ENCODE peak calls at places on chromosome 15, in five cellular contexts. One of them, this sample, is unnamed.
A peak's percentile ranks its signal among the peaks of the same experiment; 100 is the strongest.

GRCh38 chr15:71279757-71280141 is 164.5 kb downstream of the THSD4 start:
- DNase-seq in uterus: no peak
- DNase-seq in amniotic epithelial cell: no peak
- DNase-seq in activated effector memory CD4-positive, alpha-beta T cell treated with Interleukin-2 at 50 U/mL for 16 hours: no peak
- DNase-seq in WTC11: no peak
- DNase-seq in this sample: no peak

GRCh38 chr15:66098019-66098363 is 155.6 kb downstream of the MEGF11 start:
- DNase-seq in uterus: no peak
- DNase-seq in amniotic epithelial cell: no peak
- DNase-seq in activated effector memory CD4-positive, alpha-beta T cell treated with Interleukin-2 at 50 U/mL for 16 hours: no peak
- DNase-seq in WTC11: no peak
- DNase-seq in this sample: peak; percentile 19

GRCh38 chr15:58559904-58560588 is 128.3 kb downstream of the LIPC start:
- DNase-seq in uterus: no peak
- DNase-seq in amniotic epithelial cell: peak; percentile 62
- DNase-seq in activated effector memory CD4-positive, alpha-beta T cell treated with Interleukin-2 at 50 U/mL for 16 hours: no peak
- DNase-seq in WTC11: no peak
- DNase-seq in this sample: no peak

GRCh38 chr15:29935296-29936020 is 113.2 kb upstream of the TJP1 start:
- DNase-seq in uterus: no peak
- DNase-seq in amniotic epithelial cell: no peak
- DNase-seq in activated effector memory CD4-positive, alpha-beta T cell treated with Interleukin-2 at 50 U/mL for 16 hours: no peak
- DNase-seq in WTC11: peak; percentile 52
- DNase-seq in this sample: no peak

GRCh38 chr15:98854496-98854895 is 153.1 kb downstream of the PGPEP1L start:
- DNase-seq in uterus: no peak
- DNase-seq in amniotic epithelial cell: no peak
- DNase-seq in activated effector memory CD4-positive, alpha-beta T cell treated with Interleukin-2 at 50 U/mL for 16 hours: no peak
- DNase-seq in WTC11: no peak
- DNase-seq in this sample: no peak

GRCh38 chr15:70792171-70792573 is 28.8 kb upstream of the UACA start:
- DNase-seq in uterus: no peak
- DNase-seq in amniotic epithelial cell: peak; percentile 71
- DNase-seq in activated effector memory CD4-positive, alpha-beta T cell treated with Interleukin-2 at 50 U/mL for 16 hours: no peak
- DNase-seq in WTC11: no peak
- DNase-seq in this sample: no peak

GRCh38 chr15:95247068-95247984 is 1016.0 kb downstream of the MCTP2 start:
- DNase-seq in uterus: no peak
- DNase-seq in amniotic epithelial cell: peak; percentile 93
- DNase-seq in activated effector memory CD4-positive, alpha-beta T cell treated with Interleukin-2 at 50 U/mL for 16 hours: no peak
- DNase-seq in WTC11: no peak
- DNase-seq in this sample: no peak

GRCh38 chr15:62752687-62753517 is 289.6 kb upstream of the TPM1 start:
- DNase-seq in uterus: no peak
- DNase-seq in amniotic epithelial cell: no peak
- DNase-seq in activated effector memory CD4-positive, alpha-beta T cell treated with Interleukin-2 at 50 U/mL for 16 hours: no peak
- DNase-seq in WTC11: no peak
- DNase-seq in this sample: no peak

GRCh38 chr15:32994810-32995424 is 199.6 kb downstream of the FMN1 start:
- DNase-seq in uterus: no peak
- DNase-seq in amniotic epithelial cell: peak; percentile 43
- DNase-seq in activated effector memory CD4-positive, alpha-beta T cell treated with Interleukin-2 at 50 U/mL for 16 hours: no peak
- DNase-seq in WTC11: no peak
- DNase-seq in this sample: no peak

GRCh38 chr15:58077427-58077826 is 11.9 kb upstream of the ALDH1A2 start:
- DNase-seq in uterus: no peak
- DNase-seq in amniotic epithelial cell: no peak
- DNase-seq in activated effector memory CD4-positive, alpha-beta T cell treated with Interleukin-2 at 50 U/mL for 16 hours: no peak
- DNase-seq in WTC11: no peak
- DNase-seq in this sample: no peak

GRCh38 chr15:80609111-80609510 is 86.0 kb upstream of the ABHD17C start:
- DNase-seq in uterus: no peak
- DNase-seq in amniotic epithelial cell: no peak
- DNase-seq in activated effector memory CD4-positive, alpha-beta T cell treated with Interleukin-2 at 50 U/mL for 16 hours: no peak
- DNase-seq in WTC11: no peak
- DNase-seq in this sample: no peak

GRCh38 chr15:31857194-31857593 is 173.1 kb upstream of the CHRNA7 start:
- DNase-seq in uterus: no peak
- DNase-seq in amniotic epithelial cell: no peak
- DNase-seq in activated effector memory CD4-positive, alpha-beta T cell treated with Interleukin-2 at 50 U/mL for 16 hours: no peak
- DNase-seq in WTC11: peak; percentile 44
- DNase-seq in this sample: no peak

GRCh38 chr15:92079047-92079446 is 225.5 kb downstream of the SLCO3A1 start:
- DNase-seq in uterus: no peak
- DNase-seq in amniotic epithelial cell: no peak
- DNase-seq in activated effector memory CD4-positive, alpha-beta T cell treated with Interleukin-2 at 50 U/mL for 16 hours: no peak
- DNase-seq in WTC11: peak; percentile 60
- DNase-seq in this sample: no peak

GRCh38 chr15:37037256-37037655 is 63.1 kb downstream of the MEIS2 start:
- DNase-seq in uterus: no peak
- DNase-seq in amniotic epithelial cell: no peak
- DNase-seq in activated effector memory CD4-positive, alpha-beta T cell treated with Interleukin-2 at 50 U/mL for 16 hours: no peak
- DNase-seq in WTC11: no peak
- DNase-seq in this sample: no peak

GRCh38 chr15:100985401-100985800 is 66.2 kb downstream of the LRRK1 start:
- DNase-seq in uterus: no peak
- DNase-seq in amniotic epithelial cell: no peak
- DNase-seq in activated effector memory CD4-positive, alpha-beta T cell treated with Interleukin-2 at 50 U/mL for 16 hours: no peak
- DNase-seq in WTC11: no peak
- DNase-seq in this sample: no peak

GRCh38 chr15:83206971-83207621 is 527 bp downstream of the HDGFL3 start:
- DNase-seq in uterus: peak; percentile 49
- DNase-seq in amniotic epithelial cell: peak; percentile 18
- DNase-seq in activated effector memory CD4-positive, alpha-beta T cell treated with Interleukin-2 at 50 U/mL for 16 hours: no peak
- DNase-seq in WTC11: peak; percentile 57
- DNase-seq in this sample: peak; percentile 71

GRCh38 chr15:82122754-82123400 is 77.1 kb upstream of the MEX3B start:
- DNase-seq in uterus: peak; percentile 65
- DNase-seq in amniotic epithelial cell: peak; percentile 97
- DNase-seq in activated effector memory CD4-positive, alpha-beta T cell treated with Interleukin-2 at 50 U/mL for 16 hours: no peak
- DNase-seq in WTC11: no peak
- DNase-seq in this sample: peak; percentile 74

GRCh38 chr15:60212536-60212935 is 185.2 kb downstream of the ANXA2 start:
- DNase-seq in uterus: no peak
- DNase-seq in amniotic epithelial cell: no peak
- DNase-seq in activated effector memory CD4-positive, alpha-beta T cell treated with Interleukin-2 at 50 U/mL for 16 hours: no peak
- DNase-seq in WTC11: peak; percentile 33
- DNase-seq in this sample: no peak

GRCh38 chr15:74320358-74321247 is 46.8 kb downstream of the CYP11A1 start:
- DNase-seq in uterus: peak; percentile 72
- DNase-seq in amniotic epithelial cell: peak; percentile 29
- DNase-seq in activated effector memory CD4-positive, alpha-beta T cell treated with Interleukin-2 at 50 U/mL for 16 hours: no peak
- DNase-seq in WTC11: peak; percentile 83
- DNase-seq in this sample: no peak

GRCh38 chr15:40244961-40245523 is 6.2 kb downstream of the PAK6 start:
- DNase-seq in uterus: no peak
- DNase-seq in amniotic epithelial cell: no peak
- DNase-seq in activated effector memory CD4-positive, alpha-beta T cell treated with Interleukin-2 at 50 U/mL for 16 hours: no peak
- DNase-seq in WTC11: peak; percentile 19
- DNase-seq in this sample: peak; percentile 40

GRCh38 chr15:101027920-101028319 is 108.8 kb downstream of the LRRK1 start:
- DNase-seq in uterus: peak; percentile 3
- DNase-seq in amniotic epithelial cell: no peak
- DNase-seq in activated effector memory CD4-positive, alpha-beta T cell treated with Interleukin-2 at 50 U/mL for 16 hours: no peak
- DNase-seq in WTC11: peak; percentile 5
- DNase-seq in this sample: peak; percentile 25

GRCh38 chr15:35850284-35850683 is 304.3 kb upstream of the DPH6 start:
- DNase-seq in uterus: no peak
- DNase-seq in amniotic epithelial cell: no peak
- DNase-seq in activated effector memory CD4-positive, alpha-beta T cell treated with Interleukin-2 at 50 U/mL for 16 hours: no peak
- DNase-seq in WTC11: no peak
- DNase-seq in this sample: no peak

GRCh38 chr15:57376695-57377477 is 581 bp downstream of the CGNL1 start:
- DNase-seq in uterus: peak; percentile 57
- DNase-seq in amniotic epithelial cell: no peak
- DNase-seq in activated effector memory CD4-positive, alpha-beta T cell treated with Interleukin-2 at 50 U/mL for 16 hours: no peak
- DNase-seq in WTC11: peak; percentile 58
- DNase-seq in this sample: peak; percentile 63

GRCh38 chr15:43376017-43376705 is 5.3 kb downstream of the TUBGCP4 start:
- DNase-seq in uterus: no peak
- DNase-seq in amniotic epithelial cell: peak; percentile 31
- DNase-seq in activated effector memory CD4-positive, alpha-beta T cell treated with Interleukin-2 at 50 U/mL for 16 hours: no peak
- DNase-seq in WTC11: peak; percentile 39
- DNase-seq in this sample: no peak

GRCh38 chr15:39213385-39213840 is 367.5 kb upstream of the THBS1 start:
- DNase-seq in uterus: peak; percentile 25
- DNase-seq in amniotic epithelial cell: peak; percentile 83
- DNase-seq in activated effector memory CD4-positive, alpha-beta T cell treated with Interleukin-2 at 50 U/mL for 16 hours: no peak
- DNase-seq in WTC11: peak; percentile 89
- DNase-seq in this sample: peak; percentile 66

GRCh38 chr15:66838671-66839239 is 136.7 kb downstream of the SMAD6 start:
- DNase-seq in uterus: no peak
- DNase-seq in amniotic epithelial cell: peak; percentile 57
- DNase-seq in activated effector memory CD4-positive, alpha-beta T cell treated with Interleukin-2 at 50 U/mL for 16 hours: no peak
- DNase-seq in WTC11: no peak
- DNase-seq in this sample: no peak

GRCh38 chr15:80977627-80978036 is 12.0 kb downstream of the MESD start:
- DNase-seq in uterus: peak; percentile 45
- DNase-seq in amniotic epithelial cell: peak; percentile 47
- DNase-seq in activated effector memory CD4-positive, alpha-beta T cell treated with Interleukin-2 at 50 U/mL for 16 hours: no peak
- DNase-seq in WTC11: peak; percentile 78
- DNase-seq in this sample: peak; percentile 72

This sample was measured in sigmoid colon.